ENCODE peak calls at places on chromosomes 6 and 20, in six cellular contexts. One of them, this sample, is unnamed.

GRCh38 chr20:63000958-63001357 is 5.8 kb downstream of the BHLHE23 start:
- DNase-seq in T-helper 1 cell: no peak
- DNase-seq in Calu3: no peak
- DNase-seq in NCI-H1417: no peak
- DNase-seq in stimulated activated CD4-positive, alpha-beta T cell treated with anti-CD3 and anti-CD28 coated beads, Interleukin-1b, Interleukin-23, amount 100 ng/mL, for 1 hour: no peak
- DNase-seq in NCI-H748 treated with DMSO at 0.1 percent for 48 hours: no peak
- DNase-seq in this sample: no peak

GRCh38 chr6:73579851-73580246 is 59.0 kb upstream of the EEF1A1 start:
- DNase-seq in NCI-H748 treated with DMSO at 0.1 percent for 48 hours: no peak
- DNase-seq in T-helper 1 cell: no peak
- DNase-seq in stimulated activated CD4-positive, alpha-beta T cell treated with anti-CD3 and anti-CD28 coated beads, Interleukin-1b, Interleukin-23, amount 100 ng/mL, for 1 hour: no peak
- DNase-seq in Calu3: peak; percentile 66
- DNase-seq in NCI-H1417: no peak
- DNase-seq in this sample: no peak

GRCh38 chr6:37679539-37680476 is 17.9 kb downstream of the MDGA1 start:
- DNase-seq in Calu3: no peak
- DNase-seq in NCI-H748 treated with DMSO at 0.1 percent for 48 hours: no peak
- DNase-seq in T-helper 1 cell: no peak
- DNase-seq in stimulated activated CD4-positive, alpha-beta T cell treated with anti-CD3 and anti-CD28 coated beads, Interleukin-1b, Interleukin-23, amount 100 ng/mL, for 1 hour: no peak
- DNase-seq in NCI-H1417: peak; percentile 63
- DNase-seq in this sample: no peak

GRCh38 chr6:7911345-7911725 is 747 bp upstream of the TXNDC5 start:
- DNase-seq in T-helper 1 cell: no peak
- DNase-seq in Calu3: no peak
- DNase-seq in NCI-H748 treated with DMSO at 0.1 percent for 48 hours: peak; percentile 13
- DNase-seq in stimulated activated CD4-positive, alpha-beta T cell treated with anti-CD3 and anti-CD28 coated beads, Interleukin-1b, Interleukin-23, amount 100 ng/mL, for 1 hour: no peak
- DNase-seq in NCI-H1417: no peak
- DNase-seq in this sample: no peak

GRCh38 chr20:17661121-17661744 is 20.8 kb downstream of the RRBP1 start:
- DNase-seq in T-helper 1 cell: no peak
- DNase-seq in NCI-H748 treated with DMSO at 0.1 percent for 48 hours: no peak
- DNase-seq in stimulated activated CD4-positive, alpha-beta T cell treated with anti-CD3 and anti-CD28 coated beads, Interleukin-1b, Interleukin-23, amount 100 ng/mL, for 1 hour: no peak
- DNase-seq in NCI-H1417: no peak
- DNase-seq in Calu3: no peak
- DNase-seq in this sample: no peak

GRCh38 chr6:21352131-21352530 is 241.4 kb upstream of the SOX4 start:
- DNase-seq in NCI-H748 treated with DMSO at 0.1 percent for 48 hours: no peak
- DNase-seq in T-helper 1 cell: no peak
- DNase-seq in Calu3: no peak
- DNase-seq in stimulated activated CD4-positive, alpha-beta T cell treated with anti-CD3 and anti-CD28 coated beads, Interleukin-1b, Interleukin-23, amount 100 ng/mL, for 1 hour: no peak
- DNase-seq in NCI-H1417: peak; percentile 79
- DNase-seq in this sample: no peak

GRCh38 chr6:31352497-31353368 is 4.2 kb downstream of the HLA-B start:
- DNase-seq in T-helper 1 cell: no peak
- DNase-seq in NCI-H748 treated with DMSO at 0.1 percent for 48 hours: no peak
- DNase-seq in Calu3: no peak
- DNase-seq in stimulated activated CD4-positive, alpha-beta T cell treated with anti-CD3 and anti-CD28 coated beads, Interleukin-1b, Interleukin-23, amount 100 ng/mL, for 1 hour: no peak
- DNase-seq in NCI-H1417: no peak
- DNase-seq in this sample: no peak

GRCh38 chr20:57589123-57589727 is 28.3 kb downstream of the PCK1 start:
- DNase-seq in Calu3: no peak
- DNase-seq in T-helper 1 cell: no peak
- DNase-seq in NCI-H748 treated with DMSO at 0.1 percent for 48 hours: no peak
- DNase-seq in NCI-H1417: no peak
- DNase-seq in stimulated activated CD4-positive, alpha-beta T cell treated with anti-CD3 and anti-CD28 coated beads, Interleukin-1b, Interleukin-23, amount 100 ng/mL, for 1 hour: no peak
- DNase-seq in this sample: no peak

GRCh38 chr6:68087399-68088133 is 547.5 kb upstream of the ADGRB3 start:
- DNase-seq in T-helper 1 cell: no peak
- DNase-seq in NCI-H748 treated with DMSO at 0.1 percent for 48 hours: no peak
- DNase-seq in NCI-H1417: no peak
- DNase-seq in stimulated activated CD4-positive, alpha-beta T cell treated with anti-CD3 and anti-CD28 coated beads, Interleukin-1b, Interleukin-23, amount 100 ng/mL, for 1 hour: no peak
- DNase-seq in Calu3: no peak
- DNase-seq in this sample: no peak

GRCh38 chr20:59382326-59382725 is 81.9 kb downstream of the EDN3 start:
- DNase-seq in T-helper 1 cell: no peak
- DNase-seq in NCI-H1417: no peak
- DNase-seq in stimulated activated CD4-positive, alpha-beta T cell treated with anti-CD3 and anti-CD28 coated beads, Interleukin-1b, Interleukin-23, amount 100 ng/mL, for 1 hour: no peak
- DNase-seq in Calu3: no peak
- DNase-seq in NCI-H748 treated with DMSO at 0.1 percent for 48 hours: no peak
- DNase-seq in this sample: no peak

GRCh38 chr6:99991955-99992354 is 2.1 kb downstream of the MCHR2 start:
- DNase-seq in NCI-H1417: no peak
- DNase-seq in stimulated activated CD4-positive, alpha-beta T cell treated with anti-CD3 and anti-CD28 coated beads, Interleukin-1b, Interleukin-23, amount 100 ng/mL, for 1 hour: no peak
- DNase-seq in NCI-H748 treated with DMSO at 0.1 percent for 48 hours: no peak
- DNase-seq in Calu3: no peak
- DNase-seq in T-helper 1 cell: no peak
- DNase-seq in this sample: no peak

GRCh38 chr20:5845686-5846651 is 95.8 kb downstream of the SHLD1 start:
- DNase-seq in Calu3: no peak
- DNase-seq in NCI-H1417: peak; percentile 53
- DNase-seq in T-helper 1 cell: no peak
- DNase-seq in NCI-H748 treated with DMSO at 0.1 percent for 48 hours: peak; percentile 42
- DNase-seq in stimulated activated CD4-positive, alpha-beta T cell treated with anti-CD3 and anti-CD28 coated beads, Interleukin-1b, Interleukin-23, amount 100 ng/mL, for 1 hour: no peak
- DNase-seq in this sample: no peak

GRCh38 chr6:143141442-143141841 is 80.8 kb downstream of the AIG1 start:
- DNase-seq in Calu3: no peak
- DNase-seq in NCI-H1417: no peak
- DNase-seq in stimulated activated CD4-positive, alpha-beta T cell treated with anti-CD3 and anti-CD28 coated beads, Interleukin-1b, Interleukin-23, amount 100 ng/mL, for 1 hour: no peak
- DNase-seq in T-helper 1 cell: no peak
- DNase-seq in NCI-H748 treated with DMSO at 0.1 percent for 48 hours: no peak
- DNase-seq in this sample: no peak

GRCh38 chr6:141719476-141719875 is 413.2 kb upstream of the GJE1 start:
- DNase-seq in NCI-H1417: no peak
- DNase-seq in NCI-H748 treated with DMSO at 0.1 percent for 48 hours: no peak
- DNase-seq in Calu3: no peak
- DNase-seq in T-helper 1 cell: no peak
- DNase-seq in stimulated activated CD4-positive, alpha-beta T cell treated with anti-CD3 and anti-CD28 coated beads, Interleukin-1b, Interleukin-23, amount 100 ng/mL, for 1 hour: no peak
- DNase-seq in this sample: no peak

GRCh38 chr20:57439432-57439831 is 48.2 kb downstream of the RBM38 start:
- DNase-seq in stimulated activated CD4-positive, alpha-beta T cell treated with anti-CD3 and anti-CD28 coated beads, Interleukin-1b, Interleukin-23, amount 100 ng/mL, for 1 hour: no peak
- DNase-seq in NCI-H1417: no peak
- DNase-seq in T-helper 1 cell: no peak
- DNase-seq in Calu3: peak; percentile 94
- DNase-seq in NCI-H748 treated with DMSO at 0.1 percent for 48 hours: no peak
- DNase-seq in this sample: no peak

GRCh38 chr6:32936247-32937152 is 4.3 kb downstream of the HLA-DMB start:
- DNase-seq in NCI-H1417: no peak
- DNase-seq in NCI-H748 treated with DMSO at 0.1 percent for 48 hours: no peak
- DNase-seq in Calu3: no peak
- DNase-seq in T-helper 1 cell: no peak
- DNase-seq in stimulated activated CD4-positive, alpha-beta T cell treated with anti-CD3 and anti-CD28 coated beads, Interleukin-1b, Interleukin-23, amount 100 ng/mL, for 1 hour: no peak
- DNase-seq in this sample: no peak

GRCh38 chr20:2470432-2471193 is at the start of gene SNRPB:
- DNase-seq in NCI-H1417: peak; percentile 99
- DNase-seq in Calu3: peak; percentile 91
- DNase-seq in stimulated activated CD4-positive, alpha-beta T cell treated with anti-CD3 and anti-CD28 coated beads, Interleukin-1b, Interleukin-23, amount 100 ng/mL, for 1 hour: peak; percentile 90
- DNase-seq in T-helper 1 cell: peak; percentile 94
- DNase-seq in NCI-H748 treated with DMSO at 0.1 percent for 48 hours: peak; percentile 99
- DNase-seq in this sample: peak; percentile 97

GRCh38 chr20:50283922-50284810 is 93.5 kb downstream of the CEBPB start:
- DNase-seq in stimulated activated CD4-positive, alpha-beta T cell treated with anti-CD3 and anti-CD28 coated beads, Interleukin-1b, Interleukin-23, amount 100 ng/mL, for 1 hour: no peak
- DNase-seq in NCI-H1417: no peak
- DNase-seq in NCI-H748 treated with DMSO at 0.1 percent for 48 hours: no peak
- DNase-seq in T-helper 1 cell: no peak
- DNase-seq in Calu3: peak; percentile 79
- DNase-seq in this sample: no peak

GRCh38 chr6:43757966-43758616 is 11.9 kb upstream of the VEGFA start:
- DNase-seq in NCI-H1417: no peak
- DNase-seq in T-helper 1 cell: no peak
- DNase-seq in stimulated activated CD4-positive, alpha-beta T cell treated with anti-CD3 and anti-CD28 coated beads, Interleukin-1b, Interleukin-23, amount 100 ng/mL, for 1 hour: no peak
- DNase-seq in NCI-H748 treated with DMSO at 0.1 percent for 48 hours: no peak
- DNase-seq in Calu3: no peak
- DNase-seq in this sample: no peak

GRCh38 chr6:114085206-114085605 is 114.3 kb upstream of the HDAC2 start:
- DNase-seq in NCI-H748 treated with DMSO at 0.1 percent for 48 hours: no peak
- DNase-seq in NCI-H1417: no peak
- DNase-seq in Calu3: no peak
- DNase-seq in stimulated activated CD4-positive, alpha-beta T cell treated with anti-CD3 and anti-CD28 coated beads, Interleukin-1b, Interleukin-23, amount 100 ng/mL, for 1 hour: no peak
- DNase-seq in T-helper 1 cell: no peak
- DNase-seq in this sample: no peak

GRCh38 chr6:124795879-124796838 is 166.1 kb upstream of the RNF217 start:
- DNase-seq in T-helper 1 cell: no peak
- DNase-seq in stimulated activated CD4-positive, alpha-beta T cell treated with anti-CD3 and anti-CD28 coated beads, Interleukin-1b, Interleukin-23, amount 100 ng/mL, for 1 hour: no peak
- DNase-seq in NCI-H1417: peak; percentile 49
- DNase-seq in NCI-H748 treated with DMSO at 0.1 percent for 48 hours: peak; percentile 24
- DNase-seq in Calu3: peak; percentile 19
- DNase-seq in this sample: no peak

GRCh38 chr6:142568857-142569597 is 267.2 kb downstream of the ADGRG6 start:
- DNase-seq in NCI-H748 treated with DMSO at 0.1 percent for 48 hours: no peak
- DNase-seq in Calu3: no peak
- DNase-seq in NCI-H1417: no peak
- DNase-seq in T-helper 1 cell: no peak
- DNase-seq in stimulated activated CD4-positive, alpha-beta T cell treated with anti-CD3 and anti-CD28 coated beads, Interleukin-1b, Interleukin-23, amount 100 ng/mL, for 1 hour: no peak
- DNase-seq in this sample: no peak

GRCh38 chr6:75525682-75526081 is 32.1 kb upstream of the FILIP1 start:
- DNase-seq in Calu3: no peak
- DNase-seq in stimulated activated CD4-positive, alpha-beta T cell treated with anti-CD3 and anti-CD28 coated beads, Interleukin-1b, Interleukin-23, amount 100 ng/mL, for 1 hour: no peak
- DNase-seq in NCI-H748 treated with DMSO at 0.1 percent for 48 hours: no peak
- DNase-seq in NCI-H1417: no peak
- DNase-seq in T-helper 1 cell: no peak
- DNase-seq in this sample: no peak

GRCh38 chr20:58877374-58878360 is 25.2 kb downstream of the GNAS start:
- DNase-seq in stimulated activated CD4-positive, alpha-beta T cell treated with anti-CD3 and anti-CD28 coated beads, Interleukin-1b, Interleukin-23, amount 100 ng/mL, for 1 hour: no peak
- DNase-seq in NCI-H1417: peak; percentile 68
- DNase-seq in NCI-H748 treated with DMSO at 0.1 percent for 48 hours: no peak
- DNase-seq in T-helper 1 cell: no peak
- DNase-seq in Calu3: no peak
- DNase-seq in this sample: no peak

GRCh38 chr20:38392356-38392755 is 42.8 kb downstream of the SNHG17 start:
- DNase-seq in stimulated activated CD4-positive, alpha-beta T cell treated with anti-CD3 and anti-CD28 coated beads, Interleukin-1b, Interleukin-23, amount 100 ng/mL, for 1 hour: no peak
- DNase-seq in T-helper 1 cell: no peak
- DNase-seq in Calu3: peak; percentile 24
- DNase-seq in NCI-H1417: no peak
- DNase-seq in NCI-H748 treated with DMSO at 0.1 percent for 48 hours: no peak
- DNase-seq in this sample: no peak

GRCh38 chr6:130713144-130713543 is 114.1 kb upstream of the SMLR1 start:
- DNase-seq in stimulated activated CD4-positive, alpha-beta T cell treated with anti-CD3 and anti-CD28 coated beads, Interleukin-1b, Interleukin-23, amount 100 ng/mL, for 1 hour: no peak
- DNase-seq in NCI-H748 treated with DMSO at 0.1 percent for 48 hours: no peak
- DNase-seq in Calu3: no peak
- DNase-seq in NCI-H1417: no peak
- DNase-seq in T-helper 1 cell: no peak
- DNase-seq in this sample: no peak

GRCh38 chr6:141587482-141588266 is 545.1 kb upstream of the GJE1 start:
- DNase-seq in NCI-H1417: no peak
- DNase-seq in T-helper 1 cell: no peak
- DNase-seq in Calu3: no peak
- DNase-seq in NCI-H748 treated with DMSO at 0.1 percent for 48 hours: no peak
- DNase-seq in stimulated activated CD4-positive, alpha-beta T cell treated with anti-CD3 and anti-CD28 coated beads, Interleukin-1b, Interleukin-23, amount 100 ng/mL, for 1 hour: no peak
- DNase-seq in this sample: no peak

GRCh38 chr6:63817492-63818050 is 182.0 kb downstream of the PHF3 start:
- DNase-seq in T-helper 1 cell: no peak
- DNase-seq in stimulated activated CD4-positive, alpha-beta T cell treated with anti-CD3 and anti-CD28 coated beads, Interleukin-1b, Interleukin-23, amount 100 ng/mL, for 1 hour: no peak
- DNase-seq in NCI-H748 treated with DMSO at 0.1 percent for 48 hours: no peak
- DNase-seq in Calu3: no peak
- DNase-seq in NCI-H1417: no peak
- DNase-seq in this sample: no peak

GRCh38 chr6:51382838-51383237 is 564.2 kb downstream of the TFAP2B start:
- DNase-seq in T-helper 1 cell: no peak
- DNase-seq in NCI-H1417: no peak
- DNase-seq in stimulated activated CD4-positive, alpha-beta T cell treated with anti-CD3 and anti-CD28 coated beads, Interleukin-1b, Interleukin-23, amount 100 ng/mL, for 1 hour: no peak
- DNase-seq in Calu3: no peak
- DNase-seq in NCI-H748 treated with DMSO at 0.1 percent for 48 hours: no peak
- DNase-seq in this sample: no peak

GRCh38 chr20:46157625-46158024 is 39.5 kb downstream of the CD40 start:
- DNase-seq in NCI-H748 treated with DMSO at 0.1 percent for 48 hours: no peak
- DNase-seq in NCI-H1417: no peak
- DNase-seq in T-helper 1 cell: no peak
- DNase-seq in stimulated activated CD4-positive, alpha-beta T cell treated with anti-CD3 and anti-CD28 coated beads, Interleukin-1b, Interleukin-23, amount 100 ng/mL, for 1 hour: no peak
- DNase-seq in Calu3: no peak
- DNase-seq in this sample: no peak

GRCh38 chr6:163355471-163355991 is 59.0 kb upstream of the QKI start:
- DNase-seq in NCI-H1417: no peak
- DNase-seq in Calu3: peak; percentile 11
- DNase-seq in stimulated activated CD4-positive, alpha-beta T cell treated with anti-CD3 and anti-CD28 coated beads, Interleukin-1b, Interleukin-23, amount 100 ng/mL, for 1 hour: no peak
- DNase-seq in T-helper 1 cell: no peak
- DNase-seq in NCI-H748 treated with DMSO at 0.1 percent for 48 hours: no peak
- DNase-seq in this sample: no peak

GRCh38 chr6:170285482-170285881 is 5.4 kb downstream of the DLL1 start:
- DNase-seq in T-helper 1 cell: no peak
- DNase-seq in stimulated activated CD4-positive, alpha-beta T cell treated with anti-CD3 and anti-CD28 coated beads, Interleukin-1b, Interleukin-23, amount 100 ng/mL, for 1 hour: no peak
- DNase-seq in Calu3: no peak
- DNase-seq in NCI-H748 treated with DMSO at 0.1 percent for 48 hours: no peak
- DNase-seq in NCI-H1417: no peak
- DNase-seq in this sample: no peak

This sample was measured in CD8-positive, alpha-beta memory T cell.